ENCODE peak calls at places on chromosome 12, in nine cellular contexts. Y, C, G, I, A, Q, B, Z and O are unnamed samples.

GRCh38 chr12:41293011-41293410 is 104.9 kb downstream of the PDZRN4 start:
- DNase-seq in C (no peak), Q (no peak), G (no peak), A (no peak), B (no peak), Z (no peak), Y (no peak), I (no peak), O (no peak)

GRCh38 chr12:100632445-100632892 is 59.0 kb downstream of the GAS2L3 start:
- DNase-seq in A (no peak), I (no peak), Z (no peak), B (no peak), C (peak), Y (no peak), G (no peak), Q (no peak), O (peak)

GRCh38 chr12:13130981-13131380 is 27.5 kb upstream of the GSG1 start:
- DNase-seq in C (no peak), B (no peak), I (no peak), Y (no peak), Z (no peak), G (no peak), A (no peak), Q (no peak), O (no peak)

GRCh38 chr12:10196210-10196609 is 16.5 kb upstream of the GABARAPL1 start:
- DNase-seq in B (no peak), Q (no peak), Y (no peak), A (peak), I (no peak), G (no peak), C (no peak), Z (no peak), O (peak)

GRCh38 chr12:47752552-47752951 is 6.1 kb downstream of the RAPGEF3 start:
- DNase-seq in A (no peak), Z (no peak), I (no peak), C (no peak), Y (no peak), Q (no peak), G (no peak), B (peak), O (no peak)

GRCh38 chr12:13211859-13212664 is 15.5 kb downstream of the EMP1 start:
- DNase-seq in B (peak), G (no peak), C (peak), Q (peak), I (no peak), Y (no peak), Z (peak), A (peak), O (peak)

GRCh38 chr12:109130755-109131521 is 14.6 kb downstream of the ACACB start:
- DNase-seq in G (no peak), C (no peak), Q (no peak), Z (no peak), A (no peak), B (peak), Y (no peak), I (no peak), O (no peak)

GRCh38 chr12:115108129-115109100 is 424.4 kb upstream of the TBX3 start:
- DNase-seq in G (no peak), Z (no peak), Q (no peak), A (no peak), I (no peak), C (no peak), B (no peak), Y (no peak), O (no peak)

GRCh38 chr12:119006749-119007148 is 25.4 kb downstream of the SRRM4 start:
- DNase-seq in I (no peak), Z (no peak), C (no peak), Y (no peak), Q (peak), B (no peak), A (no peak), G (no peak), O (no peak)

GRCh38 chr12:46386877-46387629 is 14.5 kb upstream of the SLC38A2 start:
- DNase-seq in Z (no peak), C (no peak), Y (no peak), A (peak), B (no peak), I (no peak), G (no peak), Q (peak), O (peak)

GRCh38 chr12:125081427-125081826 is 16.2 kb downstream of the AACS start:
- DNase-seq in G (no peak), B (no peak), Z (no peak), C (no peak), A (no peak), I (no peak), Y (no peak), Q (no peak), O (no peak)